ENCODE peak calls at places on chromosomes 12 and 14, in nine cellular contexts. J is tibial artery; S is uterus; A is neural progenitor cell; Y is upper lobe of right lung; C is kidney; W is left lung; F is naive thymus-derived CD4-positive, alpha-beta T cell; M is GM23248. T is an unnamed sample. For H3K4me1, the result is how much of the 10 kb centered on the place peaks cover.

GRCh38 chr12:92398565-92399309 is 253.1 kb upstream of the BTG1 start:
- DNase-seq in Y (no peak), J (no peak), C (no peak), F (no peak), S (no peak), W (no peak), M (no peak), A (peak), T (no peak)

GRCh38 chr14:53715390-53715730 is 241.3 kb downstream of the BMP4 start:
- DNase-seq in Y (no peak), S (no peak), C (no peak), A (no peak), M (peak), F (no peak), J (peak), W (no peak), T (no peak)

GRCh38 chr12:110576504-110576903 is 6.6 kb downstream of the PPTC7 start:
- DNase-seq in A (no peak), C (no peak), W (no peak), F (no peak), Y (no peak), J (no peak), M (no peak), S (no peak), T (peak)

GRCh38 chr14:104471114-104471513 is 108.5 kb upstream of the C14orf180 start:
- DNase-seq in S (no peak), C (no peak), Y (no peak), M (no peak), W (no peak), A (no peak), F (no peak), J (no peak), T (peak)

GRCh38 chr12:112979281-112979680 is 962 bp downstream of the OAS2 start:
- DNase-seq in F (peak), M (no peak), Y (no peak), S (no peak), A (no peak), C (no peak), W (no peak), J (peak), T (no peak)

GRCh38 chr14:65080954-65081747 is 21.2 kb downstream of the MAX start:
- DNase-seq in F (no peak), A (no peak), W (no peak), M (no peak), C (no peak), S (no peak), Y (no peak), J (no peak), T (no peak)

GRCh38 chr12:53218551-53219114 is 11.6 kb upstream of the ITGB7 start:
- DNase-seq in A (no peak), M (peak), S (no peak), F (no peak), W (no peak), J (no peak), C (peak), Y (no peak), T (peak)

GRCh38 chr12:111529424-111530368 is 69.4 kb downstream of the ATXN2 start:
- DNase-seq in M (peak), F (peak), W (no peak), C (no peak), J (no peak), Y (no peak), S (peak), A (peak), T (peak)

GRCh38 chr12:716506-716905 is 35.9 kb upstream of the WNK1 start:
- DNase-seq in Y (no peak), W (no peak), A (no peak), F (peak), M (peak), S (peak), J (no peak), C (no peak), T (no peak)

GRCh38 chr12:6069452-6070093 is 54.9 kb downstream of the VWF start:
- DNase-seq in C (no peak), F (peak), W (no peak), M (peak), A (no peak), Y (no peak), S (no peak), J (peak), T (no peak)

GRCh38 chr14:61569783-61570182 is 125.5 kb upstream of the HIF1A start:
- DNase-seq in J (peak), F (peak), M (peak), S (no peak), W (peak), C (no peak), Y (peak), A (no peak), T (peak)

GRCh38 chr12:122661938-122662337 is 41.2 kb downstream of the HCAR2 start:
- DNase-seq in F (no peak), J (no peak), M (no peak), W (no peak), Y (no peak), A (no peak), S (no peak), C (no peak), T (no peak)

GRCh38 chr14:61326847-61327246 is 5.5 kb downstream of the PRKCH start:
- DNase-seq in J (peak), W (peak), S (peak), C (peak), F (no peak), M (peak), A (no peak), Y (peak), T (peak)

GRCh38 chr12:10365716-10366433 is 24.0 kb downstream of the KLRK1 start:
- DNase-seq in M (peak), J (no peak), A (peak), C (no peak), S (no peak), Y (no peak), W (no peak), F (no peak), T (peak)

GRCh38 chr14:101665478-101666078 is 95.9 kb upstream of the PPP2R5C start:
- DNase-seq in J (no peak), A (peak), Y (no peak), F (no peak), W (no peak), S (no peak), C (no peak), M (peak), T (peak)

GRCh38 chr12:49748306-49748705 is 6.9 kb downstream of the TMBIM6 start:
- DNase-seq in F (no peak), Y (no peak), W (no peak), M (no peak), A (no peak), C (no peak), S (no peak), J (no peak), T (no peak)
- H3K4me1 ChIP-seq in F (half or more), Y (half or more), W (under half), M (half or more), A (under half), C (under half), S (under half), J (under half), T (under half)

DNA sequence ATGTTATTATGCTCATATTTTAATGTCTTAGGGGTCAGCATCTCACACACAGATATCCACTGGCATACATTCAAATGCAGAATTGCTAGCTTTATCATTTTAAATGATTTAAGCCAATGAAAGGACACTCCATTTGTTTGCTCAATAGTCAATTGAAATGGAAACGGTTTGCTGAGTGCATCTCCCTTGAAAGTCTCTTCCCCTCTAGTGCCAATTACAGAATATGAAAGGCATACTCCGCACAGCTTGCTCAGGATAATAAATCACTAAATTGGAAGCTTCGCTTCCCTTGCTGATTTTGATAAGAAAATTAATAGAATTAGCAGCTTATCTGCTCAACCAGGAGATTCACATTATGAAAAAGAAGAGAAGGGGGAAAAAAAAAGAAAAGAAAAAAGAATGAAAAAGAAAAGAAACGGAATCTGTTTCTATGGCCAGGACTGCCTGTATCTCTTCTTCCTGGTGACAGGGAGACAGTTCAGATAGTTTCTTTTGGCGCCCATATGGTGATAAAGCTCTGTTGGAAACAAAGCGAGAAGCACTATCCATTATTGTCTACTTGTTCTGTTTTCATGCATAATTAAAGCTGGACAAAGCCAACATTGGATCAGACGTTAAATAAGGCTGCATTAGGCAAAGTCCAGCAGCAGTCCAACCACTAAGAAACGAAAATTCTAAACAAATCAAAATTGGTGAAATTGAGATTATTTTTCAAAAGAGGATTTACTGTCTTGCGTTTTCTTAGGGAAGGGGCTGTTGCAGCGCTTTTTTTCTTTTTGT is 225.0 kb downstream of the GXYLT1 start:
- DNase-seq in S (no peak), A (peak), C (no peak), Y (no peak), M (no peak), F (no peak), W (no peak), J (no peak), T (no peak)
- H3K27ac ChIP-seq in S (no peak), A (peak), C (no peak), Y (no peak), M (no peak), F (no peak), W (no peak), J (no peak), T (peak)

GRCh38 chr12:11757095-11757494 is 107.6 kb downstream of the ETV6 start:
- DNase-seq in J (no peak), M (no peak), F (no peak), A (no peak), Y (no peak), C (no peak), S (peak), W (no peak), T (no peak)

GRCh38 chr12:11756022-11756421 is 106.5 kb downstream of the ETV6 start:
- DNase-seq in S (no peak), Y (no peak), F (no peak), J (no peak), W (no peak), C (no peak), A (no peak), M (no peak), T (no peak)

GRCh38 chr12:11755311-11755930 is 105.9 kb downstream of the ETV6 start:
- DNase-seq in J (no peak), W (no peak), C (no peak), Y (no peak), S (no peak), A (no peak), M (no peak), F (no peak), T (no peak)

GRCh38 chr12:11757531-11757930 is 108.1 kb downstream of the ETV6 start:
- DNase-seq in J (no peak), Y (no peak), W (no peak), S (no peak), C (no peak), F (no peak), M (no peak), A (no peak), T (no peak)

GRCh38 chr12:11756523-11756922 is 107.0 kb downstream of the ETV6 start:
- DNase-seq in M (no peak), A (no peak), C (no peak), Y (no peak), S (no peak), F (no peak), J (no peak), W (no peak), T (no peak)
- H3K4me1 ChIP-seq in M (under half), A (under half), C (under half), Y (under half), S (under half), F (under half), J (under half), W (under half), T (under half)

DNA sequence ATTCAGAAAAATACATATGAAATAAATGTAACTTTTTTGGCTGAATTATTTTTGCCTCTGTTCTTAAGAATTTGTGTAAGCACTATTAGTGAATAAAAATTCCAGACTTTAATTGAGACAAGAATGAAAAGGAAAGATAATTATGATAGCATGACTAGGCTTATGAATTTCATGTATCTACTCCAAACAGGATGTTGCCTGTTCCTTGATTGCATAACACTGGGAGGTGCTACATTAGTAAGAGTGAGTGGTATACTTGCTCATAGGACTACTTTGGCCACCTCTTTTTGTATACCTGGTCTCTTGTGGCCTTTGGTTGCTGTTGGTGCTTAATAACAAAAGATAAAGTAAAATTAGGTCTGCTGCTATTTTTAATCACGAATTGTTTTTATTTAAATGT is 112.8 kb downstream of the NAV3 start:
- DNase-seq in A (no peak), J (no peak), Y (no peak), W (no peak), F (no peak), C (no peak), M (peak), S (no peak), T (no peak)
- H3K27ac ChIP-seq in A (no peak), J (peak), Y (no peak), W (peak), F (no peak), C (no peak), M (peak), S (no peak), T (no peak)

GRCh38 chr14:26444745-26445144 is 153.1 kb downstream of the NOVA1 start:
- DNase-seq in W (no peak), S (no peak), M (peak), C (no peak), J (no peak), A (peak), Y (no peak), F (no peak), T (peak)
- H3K4me1 ChIP-seq in W (under half), S (under half), M (under half), C (under half), J (under half), A (under half), Y (under half), F (under half), T (under half)

GRCh38 chr12:114679452-114679875 is 4.5 kb downstream of the TBX3 start:
- DNase-seq in A (peak), J (no peak), Y (no peak), C (peak), M (peak), S (no peak), W (no peak), F (no peak), T (peak)
- H3K27ac ChIP-seq in A (no peak), J (no peak), Y (peak), C (peak), M (peak), S (peak), W (peak), F (no peak), T (no peak)

GRCh38 chr12:75959506-75959905 is 72.1 kb downstream of the PHLDA1 start:
- DNase-seq in Y (no peak), J (no peak), W (no peak), A (no peak), S (no peak), C (no peak), M (peak), F (no peak), T (no peak)
- H3K4me1 ChIP-seq in Y (under half), J (under half), W (under half), A (under half), S (under half), C (under half), M (under half), F (under half), T (under half)

DNA sequence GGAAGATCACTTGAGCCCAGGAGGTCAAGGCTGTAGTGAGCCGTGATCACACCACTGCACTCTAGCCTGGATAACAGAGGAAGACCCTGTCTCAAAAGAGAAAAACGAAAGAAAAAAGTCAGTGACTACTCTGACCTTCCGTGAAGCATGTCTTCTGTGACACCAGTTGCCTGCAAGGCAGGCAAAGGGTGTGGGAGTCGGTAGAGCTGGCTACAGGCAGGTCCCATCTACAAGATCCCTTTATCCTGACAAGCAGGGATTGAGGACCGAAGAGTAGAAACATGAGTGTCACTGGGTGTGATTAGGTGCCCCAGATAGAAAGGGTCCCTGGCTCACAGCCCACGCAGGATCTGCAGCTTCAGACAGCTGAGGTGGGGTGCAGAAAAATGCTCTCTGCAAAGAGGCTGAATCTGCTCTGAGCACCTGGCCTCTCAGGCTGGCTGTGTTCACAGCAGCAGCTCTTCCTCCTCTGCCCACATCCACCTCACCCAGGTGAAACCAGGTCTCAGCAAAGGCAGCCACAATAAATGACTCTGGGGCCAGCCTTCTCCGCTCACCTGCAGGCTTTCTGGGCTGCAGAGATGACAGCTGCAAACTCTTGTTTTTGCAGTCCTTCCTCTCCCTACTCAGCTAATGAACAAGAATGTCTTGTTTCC is 28.6 kb upstream of the HSP90B1 start:
- DNase-seq in C (no peak), W (no peak), M (no peak), S (no peak), Y (no peak), J (no peak), F (no peak), A (no peak), T (no peak)
- H3K27ac ChIP-seq in C (no peak), W (no peak), M (no peak), S (no peak), Y (no peak), J (no peak), F (peak), A (no peak), T (no peak)